ENCODE peak calls at places on chromosomes 2 and 18, in nine cellular contexts. S is GM20000, N is astrocyte of the cerebellum, I is endothelial cell, K is fibroblast of the aortic adventitia, Y is PC-9, X is A549, C is dorsolateral prefrontal cortex, G is WTC11. E is an unnamed sample.

GRCh38 chr2:26801796-26802195 is 15.9 kb downstream of the CENPA start:
- DNase-seq in X (no peak), N (no peak), C (no peak), K (no peak), Y (no peak), S (no peak), G (no peak), I (no peak), E (no peak)

GRCh38 chr2:66445076-66445724 is 10.3 kb downstream of the MEIS1 start:
- DNase-seq in N (no peak), K (peak; percentile 66), I (peak; percentile 62), C (no peak), S (no peak), G (peak; percentile 60), X (no peak), Y (no peak), E (no peak)

GRCh38 chr2:240561325-240561971 is 1.3 kb downstream of the DUSP28 start:
- DNase-seq in X (no peak), Y (peak; percentile 96), N (no peak), C (no peak), I (no peak), K (peak; percentile 49), G (no peak), S (no peak), E (peak; percentile 66)

GRCh38 chr2:95115418-95115817 is 6.2 kb downstream of the MRPS5 start:
- DNase-seq in X (peak; percentile 68), S (peak; percentile 80), K (peak; percentile 71), C (peak; percentile 65), G (peak; percentile 78), Y (peak; percentile 69), N (peak; percentile 39), I (peak; percentile 71), E (no peak)

GRCh38 chr18:62037989-62038778 is 145.4 kb upstream of the RNF152 start:
- DNase-seq in I (no peak), C (no peak), X (no peak), Y (no peak), N (no peak), K (peak; percentile 74), G (no peak), S (no peak), E (no peak)

GRCh38 chr2:54609647-54610046 is 113.8 kb upstream of the EML6 start:
- DNase-seq in Y (no peak), C (no peak), K (no peak), G (no peak), X (no peak), I (no peak), N (no peak), S (no peak), E (no peak)

GRCh38 chr18:9996104-9996503 is 82.3 kb downstream of the VAPA start:
- DNase-seq in C (no peak), K (no peak), Y (no peak), X (no peak), S (no peak), G (no peak), I (no peak), N (no peak), E (no peak)

GRCh38 chr18:26429535-26429934 is 118.8 kb downstream of the KCTD1 start:
- DNase-seq in N (peak; percentile 57), I (no peak), K (peak; percentile 73), Y (peak; percentile 75), S (no peak), X (peak; percentile 66), C (no peak), G (no peak), E (no peak)

GRCh38 chr2:101190753-101191516 is 39.8 kb upstream of the TBC1D8 start:
- DNase-seq in Y (no peak), I (no peak), X (no peak), C (no peak), G (no peak), S (no peak), N (no peak), K (no peak), E (peak; percentile 64)

GRCh38 chr2:187372213-187372612 is 75.8 kb downstream of the CALCRL start:
- DNase-seq in Y (no peak), K (peak; percentile 80), N (peak; percentile 53), S (no peak), C (no peak), G (no peak), I (no peak), X (no peak), E (no peak)

GRCh38 chr18:76252880-76253279 is 242.2 kb downstream of the ZNF516 start:
- DNase-seq in X (no peak), S (no peak), N (no peak), G (peak; percentile 36), C (no peak), Y (no peak), I (peak; percentile 43), K (peak; percentile 29), E (no peak)

GRCh38 chr2:173653427-173653795 is 298.7 kb downstream of the CDCA7 start:
- DNase-seq in S (no peak), X (no peak), C (no peak), K (no peak), G (no peak), Y (no peak), N (no peak), I (no peak), E (no peak)
- TF ChIP-seq CTCF in S (no peak), X (no peak), C (no peak), K (no peak), G (no peak), Y (no peak), N (no peak), I (no peak), E (no peak)

DNA sequence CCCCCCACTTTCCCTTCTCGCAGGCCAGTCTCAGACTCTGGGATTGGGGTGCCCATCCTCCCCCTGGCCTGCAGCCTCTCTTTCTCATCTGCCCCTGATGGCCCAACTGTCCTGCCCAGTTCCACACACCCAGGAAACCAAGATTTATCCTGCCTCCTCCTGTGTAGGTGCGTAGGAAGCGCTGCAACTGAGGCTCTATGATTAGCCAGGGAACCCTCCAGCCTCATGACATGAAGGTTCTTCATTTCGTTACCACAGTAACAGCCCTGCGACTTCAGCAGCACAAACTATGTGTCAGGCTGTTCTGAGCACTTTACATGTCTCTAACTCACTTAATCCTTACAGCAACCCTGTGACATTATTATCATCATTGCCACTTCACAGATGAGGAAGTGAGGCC is 305.9 kb downstream of the CELF4 start:
- DNase-seq in S (no peak), I (no peak), Y (no peak), N (no peak), K (no peak), C (no peak), G (no peak), X (no peak), E (no peak)
- TF ChIP-seq CTCF in S (no peak), I (no peak), Y (no peak), N (no peak), K (no peak), C (no peak), G (no peak), X (no peak), E (no peak)

DNA sequence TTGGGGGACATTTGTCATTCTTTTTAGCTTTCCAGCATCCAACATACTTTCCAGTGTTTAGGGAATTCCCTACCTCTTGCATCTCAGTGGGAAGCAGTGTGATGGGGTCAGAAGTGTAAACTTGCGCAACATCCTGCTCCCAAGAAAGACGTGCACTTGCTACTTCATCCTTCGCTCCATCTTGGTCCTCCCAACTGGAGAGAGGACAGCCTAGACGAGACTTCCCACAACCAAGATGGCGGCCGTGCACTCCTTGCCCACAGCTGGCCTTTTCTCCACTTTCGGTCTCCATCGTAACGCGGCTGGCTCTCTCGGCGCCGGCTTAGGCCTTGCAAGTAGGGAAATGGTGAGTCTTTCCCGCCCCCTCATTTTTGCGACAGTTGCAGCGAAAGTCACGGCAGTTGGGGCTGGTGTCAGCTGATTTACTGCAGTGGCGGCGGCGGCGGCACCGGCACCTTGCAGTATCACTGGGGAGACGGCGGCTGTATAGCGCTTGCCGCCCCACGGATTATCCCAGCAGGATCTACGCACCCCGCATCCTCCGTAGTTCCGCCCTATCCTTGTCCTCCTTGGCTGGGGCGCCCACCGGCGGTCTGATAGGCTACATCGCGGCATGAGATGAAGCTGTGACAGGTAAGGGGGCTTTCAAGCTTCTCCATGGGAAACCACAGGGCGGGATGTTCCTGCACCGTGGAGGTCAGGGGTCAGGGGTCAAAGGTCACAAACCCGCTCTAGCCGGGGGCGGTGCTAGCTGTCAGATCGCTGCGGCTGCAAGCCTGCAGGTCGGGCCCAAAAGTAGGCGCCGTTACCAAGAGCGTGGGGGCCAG is at the start of gene WDR7:
- DNase-seq in Y (peak; percentile 94), K (peak; percentile 98), N (peak; percentile 96), X (peak; percentile 59), S (peak; percentile 79), G (peak; percentile 94), I (peak; percentile 90), C (peak; percentile 96), E (peak; percentile 97)
- TF ChIP-seq CTCF in Y (no peak), K (no peak), N (no peak), X (no peak), S (no peak), G (no peak), I (no peak), C (peak; percentile 23), E (no peak)

GRCh38 chr2:231615058-231615671 is 22.5 kb downstream of the TEX44 start:
- DNase-seq in Y (no peak), X (no peak), N (no peak), I (no peak), G (peak; percentile 40), K (no peak), S (peak; percentile 49), C (no peak), E (no peak)

GRCh38 chr2:231612199-231613053 is 19.8 kb downstream of the TEX44 start:
- DNase-seq in G (peak; percentile 96), N (peak; percentile 82), X (peak; percentile 95), I (peak; percentile 90), C (peak; percentile 91), K (peak; percentile 93), S (peak; percentile 92), Y (peak; percentile 76), E (peak; percentile 99)

GRCh38 chr2:231614559-231615057 is 21.9 kb downstream of the TEX44 start:
- DNase-seq in C (peak; percentile 72), I (no peak), X (no peak), N (no peak), Y (no peak), K (no peak), S (peak; percentile 66), G (no peak), E (no peak)

GRCh38 chr2:231613054-231613654 is 20.5 kb downstream of the TEX44 start:
- DNase-seq in S (no peak), G (no peak), C (no peak), X (no peak), Y (peak; percentile 50), N (no peak), I (no peak), K (peak; percentile 36), E (no peak)

DNA sequence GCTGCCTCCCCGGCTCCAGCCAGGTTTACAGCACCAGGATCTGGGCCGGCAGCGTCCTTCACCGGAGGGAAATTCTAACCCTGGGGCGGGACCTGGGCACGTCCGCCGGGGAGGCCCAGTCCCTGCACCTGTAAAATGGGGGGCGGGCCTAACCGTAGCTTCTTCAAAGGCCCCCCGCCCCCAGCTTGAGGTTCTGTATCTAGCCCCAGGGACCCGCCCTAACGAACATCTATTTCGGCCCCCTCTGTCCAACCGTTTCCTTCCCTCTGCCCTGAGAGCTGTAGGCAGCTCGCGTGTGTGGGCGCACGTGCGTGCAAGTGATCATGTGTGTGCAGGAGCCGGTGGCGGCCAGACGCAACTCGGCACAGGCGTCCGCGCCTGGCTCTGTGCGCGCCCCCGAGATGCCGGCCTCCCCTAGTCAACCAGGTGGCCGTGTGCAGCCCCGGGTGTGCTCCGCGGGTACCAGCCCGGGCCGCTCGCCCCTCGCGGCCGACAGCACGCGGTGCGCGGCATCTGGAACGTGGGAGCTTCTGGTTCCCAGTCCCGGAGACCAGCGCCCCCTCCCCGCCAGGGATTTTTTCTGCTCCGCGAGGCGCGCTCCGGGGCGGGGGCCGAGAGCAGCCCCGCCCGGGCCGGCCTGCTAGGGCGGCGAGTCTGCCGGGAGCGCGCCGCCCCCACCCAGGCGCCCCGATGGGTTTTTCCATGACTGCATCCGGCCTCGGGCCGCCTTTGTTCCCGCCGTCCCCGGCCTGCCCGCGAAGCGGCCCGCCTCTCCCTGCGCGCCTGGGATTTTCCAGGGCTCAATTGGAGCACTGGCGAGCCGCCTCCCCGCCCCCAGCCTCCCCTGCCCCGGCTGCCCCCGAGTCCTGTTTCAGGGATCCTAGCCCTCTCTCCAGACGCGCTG is 21.2 kb downstream of the TEX44 start:
- DNase-seq in C (peak; percentile 86), G (peak; percentile 91), K (peak; percentile 68), N (no peak), X (peak; percentile 72), Y (peak; percentile 80), I (peak; percentile 87), S (peak; percentile 95), E (no peak)
- TF ChIP-seq CTCF in C (peak; percentile 33), G (no peak), K (peak; percentile 7), N (peak; percentile 11), X (peak; percentile 36), Y (peak; percentile 29), I (peak; percentile 38), S (no peak), E (no peak)